ENCODE peak calls at places on chromosome 15, in eight cellular contexts. Q, M, N, L, W, J, O and F are unnamed samples. For H3K27me3, the result is how much of the 10 kb centered on the place peaks cover.

GRCh38 chr15:84112025-84112424 is 123.5 kb upstream of the GOLGA6L4 start:
- DNase-seq in Q (no peak), M (no peak), N (peak), L (peak), W (no peak), J (no peak), O (no peak), F (no peak)

GRCh38 chr15:80958818-80959495 is 30.7 kb downstream of the MESD start:
- DNase-seq in Q (no peak), M (no peak), N (no peak), L (no peak), W (no peak), J (no peak), O (no peak), F (no peak)

GRCh38 chr15:43877371-43877770 is 50.6 kb downstream of the WDR76 start:
- DNase-seq in Q (no peak), M (no peak), N (no peak), L (no peak), W (no peak), J (no peak), O (no peak), F (no peak)

GRCh38 chr15:49135893-49136292 is 19.5 kb downstream of the COPS2 start:
- DNase-seq in Q (peak), M (no peak), N (no peak), L (peak), W (no peak), J (no peak), O (no peak), F (peak)

GRCh38 chr15:31200735-31201151 is 99.2 kb upstream of the TRPM1 start:
- DNase-seq in Q (no peak), M (peak), N (peak), L (peak), W (peak), J (peak), O (peak), F (no peak)

GRCh38 chr15:38878026-38878425 is 313.4 kb upstream of the RASGRP1 start:
- DNase-seq in Q (no peak), M (no peak), N (no peak), L (no peak), W (no peak), J (no peak), O (no peak), F (no peak)

GRCh38 chr15:25862469-25863066 is 559 bp downstream of the ATP10A start:
- DNase-seq in Q (no peak), M (peak), N (no peak), L (peak), W (no peak), J (no peak), O (no peak), F (peak)

GRCh38 chr15:69475769-69476358 is 23.2 kb downstream of the RPLP1 start:
- DNase-seq in Q (peak), M (peak), N (peak), L (peak), W (peak), J (peak), O (peak), F (peak)

GRCh38 chr15:96285306-96285705 is 45.2 kb upstream of the NR2F2 start:
- DNase-seq in Q (no peak), M (no peak), N (peak), L (no peak), W (peak), J (no peak), O (no peak), F (peak)

GRCh38 chr15:76339302-76340197 is 3.0 kb downstream of the ISL2 start:
- DNase-seq in Q (no peak), M (no peak), N (no peak), L (no peak), W (peak), J (no peak), O (no peak), F (no peak)

GRCh38 chr15:89119489-89120478 is 31.5 kb downstream of the ABHD2 start:
- DNase-seq in Q (peak), M (no peak), N (no peak), L (no peak), W (no peak), J (no peak), O (no peak), F (no peak)

GRCh38 chr15:93250212-93250611 is 161.2 kb upstream of the RGMA start:
- DNase-seq in Q (no peak), M (no peak), N (no peak), L (no peak), W (no peak), J (no peak), O (no peak), F (no peak)

GRCh38 chr15:74907277-74907870 is 723 bp upstream of the FAM219B start:
- DNase-seq in Q (no peak), M (no peak), N (no peak), L (no peak), W (no peak), J (no peak), O (no peak), F (peak)

GRCh38 chr15:35000511-35000910 is 12.4 kb upstream of the ZNF770 start:
- DNase-seq in Q (peak), M (no peak), N (no peak), L (peak), W (no peak), J (peak), O (no peak), F (no peak)

GRCh38 chr15:93274276-93274675 is 185.3 kb upstream of the RGMA start:
- DNase-seq in Q (no peak), M (no peak), N (no peak), L (no peak), W (no peak), J (no peak), O (no peak), F (no peak)

GRCh38 chr15:39641187-39641889 is 60.5 kb downstream of the THBS1 start:
- DNase-seq in Q (peak), M (no peak), N (no peak), L (peak), W (no peak), J (no peak), O (no peak), F (no peak)

GRCh38 chr15:50687302-50687902 is 805 bp upstream of the TRPM7 start:
- DNase-seq in Q (no peak), M (no peak), N (no peak), L (no peak), W (no peak), J (no peak), O (no peak), F (no peak)

GRCh38 chr15:92808611-92809063 is 91.5 kb upstream of the CHD2 start:
- DNase-seq in Q (peak), M (no peak), N (peak), L (peak), W (peak), J (peak), O (no peak), F (no peak)

GRCh38 chr15:40931300-40932142 is 2.4 kb downstream of the DLL4 start:
- DNase-seq in Q (no peak), M (no peak), N (no peak), L (no peak), W (no peak), J (no peak), O (no peak), F (no peak)
- H3K4me3 ChIP-seq in Q (no peak), M (no peak), N (no peak), L (no peak), W (no peak), J (peak), O (no peak), F (no peak)

DNA sequence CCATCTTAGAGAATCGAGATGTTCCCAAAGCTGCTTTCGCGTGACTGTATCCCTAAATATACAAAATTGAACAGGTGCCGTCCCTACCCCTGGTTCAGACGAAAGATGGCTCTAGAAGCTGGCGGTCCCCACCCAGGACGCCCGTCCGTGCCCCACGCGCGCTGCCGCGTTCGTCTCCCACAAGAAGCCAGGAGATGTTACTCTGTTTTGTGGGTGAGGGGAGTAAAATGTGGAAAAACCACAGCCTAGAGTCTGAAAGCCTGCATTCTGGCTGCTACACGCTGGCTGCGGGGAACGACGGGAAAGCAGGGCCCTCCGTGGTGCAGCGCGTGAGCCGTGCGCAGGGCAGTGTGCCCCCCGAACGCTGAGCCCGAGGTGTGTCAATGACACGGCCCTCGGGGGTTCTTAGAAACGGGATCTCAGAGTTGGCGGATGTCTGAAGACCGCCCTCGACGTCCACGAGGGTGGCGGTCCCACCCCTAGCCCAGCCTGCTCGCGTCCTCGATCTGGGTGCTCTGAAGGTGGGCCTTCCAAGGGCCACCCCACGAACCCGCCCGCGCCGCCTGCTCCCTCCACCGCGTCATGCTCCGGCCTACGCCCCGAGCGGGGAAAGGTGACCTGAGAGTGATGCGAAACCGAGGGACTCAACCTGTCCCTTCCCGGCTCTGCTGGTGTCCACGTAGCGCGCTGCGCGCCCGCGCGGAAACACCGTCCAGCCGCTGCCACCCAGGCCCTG is 95.6 kb downstream of the OCA2 start:
- DNase-seq in Q (no peak), M (no peak), N (no peak), L (no peak), W (peak), J (no peak), O (no peak), F (no peak)
- H3K27me3 ChIP-seq in Q (under half), M (under half), N (under half), L (under half), W (under half), J (under half), O (under half), F (under half)

GRCh38 chr15:63020128-63020527 is 22.4 kb upstream of the TPM1 start:
- DNase-seq in Q (no peak), M (no peak), N (no peak), L (no peak), W (no peak), J (no peak), O (no peak), F (no peak)

GRCh38 chr15:63022181-63022580 is 20.4 kb upstream of the TPM1 start:
- DNase-seq in Q (no peak), M (no peak), N (no peak), L (no peak), W (no peak), J (no peak), O (no peak), F (no peak)

GRCh38 chr15:63021031-63021430 is 21.5 kb upstream of the TPM1 start:
- DNase-seq in Q (no peak), M (no peak), N (no peak), L (peak), W (no peak), J (no peak), O (no peak), F (no peak)

GRCh38 chr15:63023351-63023945 is 19.1 kb upstream of the TPM1 start:
- DNase-seq in Q (no peak), M (no peak), N (no peak), L (peak), W (no peak), J (no peak), O (no peak), F (peak)

DNA sequence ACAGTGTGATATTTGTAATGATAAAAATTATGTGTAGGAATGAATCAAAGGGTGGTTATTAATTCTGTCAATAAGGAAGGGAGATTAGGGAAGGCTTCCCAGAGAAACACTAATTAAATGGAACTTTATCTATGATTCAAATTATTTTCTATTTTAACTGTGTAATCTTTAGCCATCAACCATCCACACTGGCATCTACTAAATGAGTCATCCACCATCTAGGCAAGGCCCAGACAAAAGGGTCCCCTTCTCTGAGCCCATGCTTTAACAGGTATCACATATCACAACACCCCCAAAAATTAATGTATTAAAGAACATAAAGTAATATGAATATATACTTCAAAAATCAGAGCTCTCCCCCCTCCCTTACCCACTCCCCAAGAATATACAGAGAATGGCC is 19.9 kb upstream of the TPM1 start:
- DNase-seq in Q (no peak), M (no peak), N (no peak), L (no peak), W (no peak), J (no peak), O (no peak), F (no peak)
- H3K27ac ChIP-seq in Q (no peak), M (no peak), N (no peak), L (peak), W (no peak), J (no peak), O (no peak), F (peak)

GRCh38 chr15:97410907-97411575 is 549.5 kb upstream of the ARRDC4 start:
- DNase-seq in Q (no peak), M (no peak), N (no peak), L (no peak), W (no peak), J (no peak), O (no peak), F (no peak)
- H3K4me3 ChIP-seq in Q (no peak), M (no peak), N (no peak), L (no peak), W (no peak), J (no peak), O (no peak), F (no peak)

GRCh38 chr15:36753173-36753572 is 173.7 kb downstream of the CDIN1 start:
- DNase-seq in Q (no peak), M (no peak), N (no peak), L (no peak), W (no peak), J (no peak), O (no peak), F (no peak)
- H3K27me3 ChIP-seq in Q (under half), M (under half), N (under half), L (under half), W (under half), J (under half), O (under half), F (under half)

DNA sequence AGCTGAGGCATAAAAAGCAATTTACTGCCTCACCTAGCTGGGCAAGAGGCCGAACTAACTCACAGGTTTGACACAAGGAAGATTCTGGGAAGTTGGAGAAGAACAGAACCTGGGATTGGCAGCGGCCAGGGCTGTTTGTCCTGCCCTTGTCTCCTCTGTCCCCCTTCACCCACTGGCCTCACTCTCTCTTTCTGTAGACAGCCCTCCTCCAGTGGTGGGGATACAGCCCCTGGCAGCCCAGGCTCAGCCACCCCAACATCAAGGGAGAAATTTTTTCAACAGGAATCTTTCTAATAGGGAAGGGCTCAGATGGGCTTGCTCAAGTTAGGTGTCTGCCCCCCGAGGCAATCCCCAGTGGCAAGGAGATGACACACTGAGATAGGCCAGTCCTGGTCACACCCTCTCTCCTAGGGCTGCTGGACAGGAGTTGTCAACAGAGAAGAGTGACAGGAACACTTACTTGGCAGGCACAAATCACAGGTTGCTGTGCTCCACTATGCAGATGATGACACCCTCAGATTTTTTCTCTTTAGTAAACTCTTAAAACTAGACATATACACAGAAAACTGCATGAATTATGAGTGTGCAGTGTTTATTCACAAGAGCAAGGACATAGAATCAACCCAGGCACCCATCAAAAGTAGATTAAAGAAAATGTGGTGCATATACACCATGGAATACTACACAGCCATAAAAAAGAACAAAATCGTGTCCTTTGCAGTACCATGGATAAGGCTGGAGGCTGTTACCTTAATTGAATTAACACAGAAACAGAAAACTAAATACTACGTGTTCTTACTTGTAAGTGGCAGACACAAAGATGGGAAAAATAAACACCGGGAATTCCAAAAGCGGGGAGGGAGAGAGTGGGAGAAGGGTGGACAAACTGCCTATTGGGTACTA is 36.4 kb downstream of the PLA2G4D start:
- DNase-seq in Q (peak), M (no peak), N (no peak), L (no peak), W (no peak), J (no peak), O (no peak), F (no peak)
- H3K27ac ChIP-seq in Q (peak), M (no peak), N (no peak), L (peak), W (no peak), J (peak), O (no peak), F (no peak)